ENCODE peak calls at places on chromosomes 11 and 22, in ten cellular contexts. D is H1; A is CD8-positive, alpha-beta memory T cell; J is upper lobe of right lung; E is Panc1; L is esophagus squamous epithelium; N is naive thymus-derived CD4-positive, alpha-beta T cell; I is tibial nerve; X is vagina; B is psoas muscle. M is an unnamed sample.
A peak's percentile ranks its signal among the peaks of the same experiment; 100 is the strongest.

GRCh38 chr11:7525424-7525823 is 11.6 kb downstream of the PPFIBP2 start:
- DNase-seq in D (no peak), A (no peak), J (no peak), E (no peak), L (no peak), N (no peak), I (no peak), X (no peak), B (no peak), M (no peak)

GRCh38 chr11:87301785-87302540 is 264.2 kb downstream of the TMEM135 start:
- DNase-seq in D (no peak), A (no peak), J (no peak), E (no peak), L (no peak), N (no peak), I (no peak), X (no peak), B (no peak), M (no peak)

GRCh38 chr11:35047179-35047578 is 91.8 kb upstream of the CD44 start:
- DNase-seq in D (no peak), A (peak; percentile 89), J (no peak), E (no peak), L (no peak), N (peak; percentile 83), I (no peak), X (no peak), B (no peak), M (no peak)

GRCh38 chr11:121841487-121842167 is 274.4 kb downstream of the BLID start:
- DNase-seq in D (no peak), A (no peak), J (no peak), E (no peak), L (no peak), N (no peak), I (no peak), X (no peak), B (no peak), M (peak; percentile 35)

GRCh38 chr11:23206736-23207336 is 346.6 kb upstream of the CCDC179 start:
- DNase-seq in D (no peak), A (no peak), J (no peak), E (no peak), L (no peak), N (no peak), I (no peak), X (no peak), B (no peak), M (no peak)

GRCh38 chr11:124758355-124759267 is 3.5 kb downstream of the ESAM start:
- DNase-seq in D (peak; percentile 70), A (peak; percentile 68), J (peak; percentile 93), E (no peak), L (no peak), N (peak; percentile 66), I (no peak), X (no peak), B (peak; percentile 74), M (peak; percentile 60)

GRCh38 chr11:83895516-83895915 is 609.3 kb upstream of the CCDC90B start:
- DNase-seq in D (no peak), A (no peak), J (no peak), E (no peak), L (no peak), N (no peak), I (no peak), X (no peak), B (no peak), M (no peak)

GRCh38 chr11:114236829-114237228 is 59.4 kb upstream of the NNMT start:
- DNase-seq in D (no peak), A (no peak), J (no peak), E (no peak), L (no peak), N (no peak), I (no peak), X (no peak), B (no peak), M (peak; percentile 73)

GRCh38 chr22:46511391-46512370 is 25.7 kb downstream of the CELSR1 start:
- DNase-seq in D (no peak), A (no peak), J (no peak), E (no peak), L (no peak), N (no peak), I (no peak), X (no peak), B (no peak), M (peak; percentile 22)

GRCh38 chr11:133386852-133387251 is 145.4 kb downstream of the OPCML start:
- DNase-seq in D (no peak), A (no peak), J (no peak), E (no peak), L (no peak), N (no peak), I (no peak), X (no peak), B (no peak), M (no peak)

GRCh38 chr11:133388975-133389568 is 143.2 kb downstream of the OPCML start:
- DNase-seq in D (no peak), A (no peak), J (no peak), E (no peak), L (no peak), N (no peak), I (no peak), X (no peak), B (no peak), M (no peak)

GRCh38 chr11:133386262-133386661 is 146.0 kb downstream of the OPCML start:
- DNase-seq in D (no peak), A (no peak), J (no peak), E (no peak), L (no peak), N (no peak), I (no peak), X (no peak), B (no peak), M (no peak)

GRCh38 chr11:133384731-133385130 is 147.6 kb downstream of the OPCML start:
- DNase-seq in D (no peak), A (no peak), J (no peak), E (no peak), L (no peak), N (no peak), I (no peak), X (no peak), B (no peak), M (no peak)

DNA sequence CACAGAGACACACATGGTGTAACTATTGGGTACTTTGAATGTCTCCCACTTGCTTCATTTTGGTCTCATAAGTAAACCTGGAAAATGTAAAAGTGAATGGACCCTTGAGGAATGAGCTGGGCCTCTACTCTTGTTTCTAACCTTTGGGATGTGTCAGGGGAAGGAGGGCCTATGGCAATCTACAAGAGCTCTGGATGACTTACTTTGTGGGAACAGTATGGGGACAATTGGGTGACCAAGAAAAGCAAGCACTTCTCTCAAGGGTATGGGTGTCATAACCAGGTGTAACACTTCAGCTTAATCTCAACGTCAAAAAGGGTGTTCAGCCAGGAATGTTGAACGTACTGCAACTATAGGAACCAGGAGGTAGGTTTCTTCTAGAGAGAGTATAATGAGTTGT is 144.0 kb downstream of the OPCML start:
- DNase-seq in D (no peak), A (no peak), J (no peak), E (no peak), L (no peak), N (no peak), I (no peak), X (no peak), B (no peak), M (no peak)
- H3K9me3 ChIP-seq in D (no peaks in the 10 kb centered on the region), A (no peaks in the 10 kb centered on the region), J (no peaks in the 10 kb centered on the region), E (no peaks in the 10 kb centered on the region), L (no peaks in the 10 kb centered on the region), N (no peaks in the 10 kb centered on the region), I (no peaks in the 10 kb centered on the region), X (no peaks in the 10 kb centered on the region), B (no peaks in the 10 kb centered on the region), M (no peaks in the 10 kb centered on the region)

GRCh38 chr11:69496631-69497220 is 15.3 kb downstream of the LINC01488 start:
- DNase-seq in D (no peak), A (no peak), J (peak; percentile 39), E (no peak), L (no peak), N (no peak), I (no peak), X (no peak), B (no peak), M (no peak)
- H3K4me3 ChIP-seq in D (no peak overlapping the region), A (no peak overlapping the region), J (no peak overlapping the region), E (no peak overlapping the region), L (no peak overlapping the region), N (no peak overlapping the region), I (no peak overlapping the region), X (no peak overlapping the region), B (no peak overlapping the region), M (no peak overlapping the region)

GRCh38 chr11:44189986-44190882 is 94.8 kb downstream of the EXT2 start:
- DNase-seq in D (no peak), A (no peak), J (no peak), E (no peak), L (no peak), N (no peak), I (no peak), X (no peak), B (no peak), M (no peak)

GRCh38 chr11:44192015-44192380 is 96.5 kb downstream of the EXT2 start:
- DNase-seq in D (no peak), A (no peak), J (no peak), E (no peak), L (no peak), N (no peak), I (no peak), X (no peak), B (no peak), M (no peak)

GRCh38 chr11:44192701-44193100 is 97.2 kb downstream of the EXT2 start:
- DNase-seq in D (no peak), A (no peak), J (no peak), E (no peak), L (no peak), N (no peak), I (no peak), X (no peak), B (no peak), M (no peak)

GRCh38 chr11:44190883-44191230 is 95.4 kb downstream of the EXT2 start:
- DNase-seq in D (no peak), A (no peak), J (no peak), E (no peak), L (no peak), N (no peak), I (no peak), X (no peak), B (no peak), M (no peak)

DNA sequence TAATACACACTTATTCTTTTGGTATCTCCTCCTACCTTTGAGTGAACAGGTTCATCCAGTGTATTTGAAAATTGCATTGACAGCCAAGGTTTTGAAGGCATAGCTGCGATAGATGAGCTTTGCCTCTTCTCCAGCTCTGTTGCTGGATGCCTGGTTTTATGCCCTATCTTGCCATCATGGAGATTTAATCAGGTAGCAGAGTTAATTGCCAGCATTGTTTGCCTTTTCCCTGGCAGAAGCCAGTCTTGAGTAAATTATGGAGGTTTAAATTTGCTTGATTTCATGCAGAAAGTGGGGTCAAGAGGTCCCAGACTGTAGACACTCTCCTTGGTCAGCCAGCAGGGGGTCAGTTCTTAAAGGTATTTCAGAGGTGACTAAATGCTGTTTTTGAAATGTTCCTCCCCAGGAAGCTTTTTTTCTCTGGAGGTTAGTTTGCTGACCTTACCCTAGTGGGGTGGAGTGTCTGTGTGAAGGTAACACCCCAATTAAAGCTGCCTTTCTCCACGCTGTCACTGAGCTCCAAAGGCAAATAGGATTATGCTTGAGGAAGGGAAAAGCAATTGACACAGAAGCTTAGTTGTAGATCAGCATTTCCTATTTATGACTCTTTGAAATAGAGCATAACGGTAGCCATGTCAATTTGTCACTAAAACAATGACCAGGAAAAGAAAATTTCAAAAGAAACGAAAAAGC is 96.0 kb downstream of the EXT2 start:
- DNase-seq in D (no peak), A (no peak), J (no peak), E (no peak), L (no peak), N (no peak), I (no peak), X (no peak), B (no peak), M (no peak)
- H3K27me3 ChIP-seq in D (no peaks in the 10 kb centered on the region), A (no peaks in the 10 kb centered on the region), J (no peaks in the 10 kb centered on the region), E (no peaks in the 10 kb centered on the region), L (no peaks in the 10 kb centered on the region), N (no peaks in the 10 kb centered on the region), I (no peaks in the 10 kb centered on the region), X (no peaks in the 10 kb centered on the region), B (no peaks in the 10 kb centered on the region), M (no peaks in the 10 kb centered on the region)

GRCh38 chr11:71147331-71147730 is 105.0 kb downstream of the SHANK2 start:
- DNase-seq in D (no peak), A (no peak), J (no peak), E (no peak), L (no peak), N (no peak), I (no peak), X (no peak), B (no peak), M (no peak)
- H3K9me3 ChIP-seq in D (no peaks in the 10 kb centered on the region), A (no peaks in the 10 kb centered on the region), J (no peaks in the 10 kb centered on the region), E (no peaks in the 10 kb centered on the region), L (no peaks in the 10 kb centered on the region), N (no peaks in the 10 kb centered on the region), I (no peaks in the 10 kb centered on the region), X (no peaks in the 10 kb centered on the region), B (no peaks in the 10 kb centered on the region), M (no peaks in the 10 kb centered on the region)